ENCODE peak calls at places on chromosomes 13 and 19, in eight cellular contexts. One of them, this sample, is unnamed. For H3K9me3, the result is how much of the 10 kb centered on the place peaks cover.

GRCh38 chr19:48443262-48443661 is 2.5 kb upstream of the GRWD1 start:
- DNase-seq in right lobe of liver: no peak
- DNase-seq in stomach: peak
- DNase-seq in K562: no peak
- DNase-seq in A549: no peak
- DNase-seq in ovary: no peak
- DNase-seq in heart left ventricle: no peak
- DNase-seq in adrenal gland: no peak
- DNase-seq in this sample: peak

GRCh38 chr19:8629996-8630683 is at the start of gene NFILZ:
- DNase-seq in K562: no peak
- DNase-seq in ovary: no peak
- DNase-seq in stomach: no peak
- DNase-seq in adrenal gland: no peak
- DNase-seq in heart left ventricle: no peak
- DNase-seq in A549: no peak
- DNase-seq in right lobe of liver: no peak
- DNase-seq in this sample: no peak

GRCh38 chr19:3479819-3480215 is 508 bp downstream of the SMIM24 start:
- DNase-seq in right lobe of liver: no peak
- DNase-seq in K562: peak
- DNase-seq in adrenal gland: no peak
- DNase-seq in ovary: no peak
- DNase-seq in stomach: peak
- DNase-seq in heart left ventricle: no peak
- DNase-seq in A549: peak
- DNase-seq in this sample: no peak

GRCh38 chr19:47186337-47187022 is 44.5 kb downstream of the BBC3 start:
- DNase-seq in K562: no peak
- DNase-seq in stomach: no peak
- DNase-seq in right lobe of liver: no peak
- DNase-seq in A549: no peak
- DNase-seq in heart left ventricle: no peak
- DNase-seq in adrenal gland: no peak
- DNase-seq in ovary: no peak
- DNase-seq in this sample: peak

GRCh38 chr19:6086081-6086858 is 24.0 kb downstream of the RFX2 start:
- DNase-seq in adrenal gland: no peak
- DNase-seq in K562: no peak
- DNase-seq in ovary: no peak
- DNase-seq in stomach: no peak
- DNase-seq in heart left ventricle: no peak
- DNase-seq in A549: no peak
- DNase-seq in right lobe of liver: no peak
- DNase-seq in this sample: no peak

GRCh38 chr13:74068471-74068870 is 65.7 kb downstream of the KLF12 start:
- DNase-seq in stomach: no peak
- DNase-seq in adrenal gland: no peak
- DNase-seq in A549: no peak
- DNase-seq in ovary: no peak
- DNase-seq in K562: no peak
- DNase-seq in right lobe of liver: no peak
- DNase-seq in heart left ventricle: no peak
- DNase-seq in this sample: no peak

GRCh38 chr19:56947206-56947605 is 106.7 kb upstream of the PEG3 start:
- DNase-seq in stomach: no peak
- DNase-seq in ovary: no peak
- DNase-seq in heart left ventricle: no peak
- DNase-seq in adrenal gland: no peak
- DNase-seq in K562: no peak
- DNase-seq in right lobe of liver: no peak
- DNase-seq in A549: no peak
- DNase-seq in this sample: no peak

GRCh38 chr13:67204731-67205130 is 25.4 kb downstream of the PCDH9 start:
- DNase-seq in ovary: no peak
- DNase-seq in stomach: no peak
- DNase-seq in heart left ventricle: no peak
- DNase-seq in right lobe of liver: no peak
- DNase-seq in adrenal gland: no peak
- DNase-seq in A549: no peak
- DNase-seq in K562: no peak
- DNase-seq in this sample: no peak

GRCh38 chr19:5170329-5170745 is 170.3 kb downstream of the PTPRS start:
- DNase-seq in K562: peak
- DNase-seq in adrenal gland: peak
- DNase-seq in right lobe of liver: peak
- DNase-seq in A549: peak
- DNase-seq in ovary: no peak
- DNase-seq in heart left ventricle: peak
- DNase-seq in stomach: peak
- DNase-seq in this sample: peak

GRCh38 chr13:27228131-27228530 is 23.2 kb upstream of the RPL21 start:
- DNase-seq in adrenal gland: no peak
- DNase-seq in stomach: no peak
- DNase-seq in right lobe of liver: no peak
- DNase-seq in A549: no peak
- DNase-seq in heart left ventricle: no peak
- DNase-seq in K562: no peak
- DNase-seq in ovary: no peak
- DNase-seq in this sample: no peak

GRCh38 chr19:15453091-15453498 is 3.3 kb upstream of the WIZ start:
- DNase-seq in stomach: no peak
- DNase-seq in ovary: no peak
- DNase-seq in heart left ventricle: peak
- DNase-seq in K562: no peak
- DNase-seq in A549: no peak
- DNase-seq in right lobe of liver: peak
- DNase-seq in adrenal gland: peak
- DNase-seq in this sample: no peak

GRCh38 chr13:37878921-37879320 is 9.3 kb upstream of the TRPC4 start:
- DNase-seq in stomach: no peak
- DNase-seq in heart left ventricle: no peak
- DNase-seq in right lobe of liver: no peak
- DNase-seq in adrenal gland: no peak
- DNase-seq in K562: no peak
- DNase-seq in A549: no peak
- DNase-seq in ovary: no peak
- DNase-seq in this sample: no peak

GRCh38 chr19:12198136-12198535 is 35.2 kb downstream of the ZNF136 start:
- DNase-seq in A549: no peak
- DNase-seq in K562: no peak
- DNase-seq in ovary: no peak
- DNase-seq in stomach: no peak
- DNase-seq in right lobe of liver: no peak
- DNase-seq in adrenal gland: no peak
- DNase-seq in heart left ventricle: no peak
- DNase-seq in this sample: no peak

GRCh38 chr19:12200020-12200419 is 37.1 kb downstream of the ZNF136 start:
- DNase-seq in K562: no peak
- DNase-seq in A549: no peak
- DNase-seq in heart left ventricle: no peak
- DNase-seq in stomach: no peak
- DNase-seq in adrenal gland: no peak
- DNase-seq in ovary: no peak
- DNase-seq in right lobe of liver: no peak
- DNase-seq in this sample: no peak

GRCh38 chr19:12194827-12195500 is 32.1 kb downstream of the ZNF136 start:
- DNase-seq in K562: no peak
- DNase-seq in ovary: peak
- DNase-seq in adrenal gland: peak
- DNase-seq in heart left ventricle: peak
- DNase-seq in stomach: peak
- DNase-seq in right lobe of liver: peak
- DNase-seq in A549: no peak
- DNase-seq in this sample: peak

GRCh38 chr19:12195501-12195860 is 32.6 kb downstream of the ZNF136 start:
- DNase-seq in A549: no peak
- DNase-seq in stomach: no peak
- DNase-seq in ovary: no peak
- DNase-seq in heart left ventricle: no peak
- DNase-seq in right lobe of liver: no peak
- DNase-seq in adrenal gland: no peak
- DNase-seq in K562: no peak
- DNase-seq in this sample: no peak
- H3K9me3 ChIP-seq in A549: under half
- H3K9me3 ChIP-seq in stomach: half or more
- H3K9me3 ChIP-seq in ovary: under half
- H3K9me3 ChIP-seq in heart left ventricle: under half
- H3K9me3 ChIP-seq in right lobe of liver: under half
- H3K9me3 ChIP-seq in adrenal gland: under half
- H3K9me3 ChIP-seq in K562: under half
- H3K9me3 ChIP-seq in this sample: half or more

DNA sequence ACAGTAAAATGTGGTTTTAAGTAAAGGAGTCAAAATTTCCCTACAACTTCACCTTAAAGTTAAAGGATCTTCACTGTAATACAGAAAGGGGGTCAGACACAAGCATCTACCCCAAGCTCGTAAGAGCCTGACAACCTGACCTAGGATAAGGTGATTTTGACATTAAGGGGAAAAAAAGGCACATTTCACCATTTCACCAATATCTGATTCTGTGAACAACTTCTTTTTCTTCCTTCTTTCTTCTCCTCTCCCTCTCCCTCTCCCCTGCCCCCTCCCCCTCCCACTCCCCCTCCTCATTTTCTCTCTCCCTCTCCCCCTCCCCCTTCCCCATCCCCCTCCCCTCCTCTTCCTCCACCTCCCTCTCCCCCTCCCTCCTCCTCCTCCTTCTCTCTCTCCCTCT is 796.7 kb upstream of the ARGLU1 start:
- DNase-seq in adrenal gland: no peak
- DNase-seq in right lobe of liver: no peak
- DNase-seq in heart left ventricle: no peak
- DNase-seq in A549: no peak
- DNase-seq in stomach: no peak
- DNase-seq in ovary: no peak
- DNase-seq in K562: no peak
- DNase-seq in this sample: no peak
- TF ChIP-seq POLR2A in adrenal gland: no peak
- TF ChIP-seq POLR2A in right lobe of liver: no peak
- TF ChIP-seq POLR2A in heart left ventricle: no peak
- TF ChIP-seq POLR2A in A549: no peak
- TF ChIP-seq POLR2A in stomach: no peak
- TF ChIP-seq POLR2A in ovary: no peak
- TF ChIP-seq POLR2A in K562: no peak
- TF ChIP-seq POLR2A in this sample: no peak

DNA sequence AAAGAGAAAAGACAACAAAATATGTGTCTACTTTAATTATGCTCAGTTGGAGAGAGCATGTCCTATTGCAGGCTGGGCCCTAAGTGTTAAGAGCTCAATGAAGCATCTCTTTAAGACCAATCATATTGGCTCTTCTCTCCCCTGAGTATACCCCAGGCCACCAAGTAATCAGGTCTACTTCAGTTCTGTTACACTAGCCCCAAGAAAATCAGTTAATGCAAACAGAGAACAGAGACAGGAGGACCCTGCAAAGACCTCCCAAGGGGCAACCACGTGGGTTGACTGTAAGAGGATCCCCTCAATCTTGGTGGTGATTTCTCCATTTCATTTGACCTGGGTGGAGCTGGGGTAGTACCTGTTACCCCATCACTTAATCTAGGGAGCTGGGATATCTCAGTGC is 451.0 kb upstream of the ZNF507 start:
- DNase-seq in ovary: no peak
- DNase-seq in adrenal gland: no peak
- DNase-seq in A549: no peak
- DNase-seq in heart left ventricle: no peak
- DNase-seq in stomach: no peak
- DNase-seq in right lobe of liver: no peak
- DNase-seq in K562: no peak
- DNase-seq in this sample: no peak
- H3K9me3 ChIP-seq in ovary: under half
- H3K9me3 ChIP-seq in adrenal gland: under half
- H3K9me3 ChIP-seq in A549: under half
- H3K9me3 ChIP-seq in heart left ventricle: under half
- H3K9me3 ChIP-seq in stomach: under half
- H3K9me3 ChIP-seq in right lobe of liver: under half
- H3K9me3 ChIP-seq in K562: under half
- H3K9me3 ChIP-seq in this sample: under half

DNA sequence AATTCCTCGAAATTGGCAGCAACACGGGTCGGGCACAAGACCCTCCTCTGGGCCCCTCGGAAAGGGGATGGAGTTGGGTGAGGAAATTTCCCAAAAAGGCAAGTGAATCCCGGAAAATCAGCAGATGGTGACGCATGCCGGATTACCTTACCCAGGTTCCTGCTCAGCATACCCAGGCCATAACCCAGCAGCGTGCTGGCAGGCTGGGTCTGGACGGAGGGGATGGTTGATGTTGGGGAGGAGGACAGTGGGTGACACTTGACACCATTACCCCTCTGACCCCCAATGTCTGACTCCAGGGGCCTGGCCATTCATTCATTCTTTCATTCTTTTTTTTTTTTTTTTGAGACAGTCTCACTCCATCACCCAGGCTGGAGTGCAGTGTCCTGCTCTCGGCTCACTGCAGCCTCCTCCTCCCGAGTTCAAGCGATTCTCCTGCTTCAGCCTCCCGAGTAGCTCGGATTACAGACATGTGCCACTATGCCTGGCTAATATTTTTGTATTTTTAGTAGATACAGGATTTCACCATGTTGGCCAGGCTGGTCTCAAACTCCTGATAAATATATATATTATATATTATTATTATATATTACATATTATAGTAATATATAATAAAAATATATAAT is 794 bp downstream of the PVR start:
- DNase-seq in ovary: no peak
- DNase-seq in heart left ventricle: no peak
- DNase-seq in adrenal gland: peak
- DNase-seq in right lobe of liver: peak
- DNase-seq in A549: peak
- DNase-seq in stomach: no peak
- DNase-seq in K562: peak
- DNase-seq in this sample: peak
- TF ChIP-seq POLR2A in ovary: no peak
- TF ChIP-seq POLR2A in heart left ventricle: no peak
- TF ChIP-seq POLR2A in adrenal gland: no peak
- TF ChIP-seq POLR2A in right lobe of liver: peak
- TF ChIP-seq POLR2A in A549: peak
- TF ChIP-seq POLR2A in stomach: no peak
- TF ChIP-seq POLR2A in K562: no peak
- TF ChIP-seq POLR2A in this sample: no peak

GRCh38 chr19:58204566-58204965 is 21.7 kb downstream of the ZNF274 start:
- DNase-seq in ovary: no peak
- DNase-seq in adrenal gland: no peak
- DNase-seq in K562: no peak
- DNase-seq in stomach: no peak
- DNase-seq in right lobe of liver: no peak
- DNase-seq in A549: no peak
- DNase-seq in heart left ventricle: no peak
- DNase-seq in this sample: no peak
- H3K9me3 ChIP-seq in ovary: half or more
- H3K9me3 ChIP-seq in adrenal gland: half or more
- H3K9me3 ChIP-seq in K562: half or more
- H3K9me3 ChIP-seq in stomach: half or more
- H3K9me3 ChIP-seq in right lobe of liver: half or more
- H3K9me3 ChIP-seq in A549: half or more
- H3K9me3 ChIP-seq in heart left ventricle: under half
- H3K9me3 ChIP-seq in this sample: half or more

This sample was measured in spleen.